ENCODE peak calls at places on chromosome 6, in nine cellular contexts. Q is PC-3, A is OCI-LY7, F is GM23248, T is HCT116, L is hepatocyte, D is neural progenitor cell, W is SK-N-SH, O is MM.1S. K is an unnamed sample. For H3K36me3, the result is how much of the 10 kb centered on the place peaks cover.

GRCh38 chr6:36443498-36443844 is 671 bp downstream of the KCTD20 start:
- DNase-seq in Q (no peak), A (no peak), F (peak), T (no peak), L (no peak), D (no peak), W (no peak), O (peak), K (no peak)

GRCh38 chr6:83354747-83355146 is 76.1 kb downstream of the ME1 start:
- DNase-seq in Q (peak), A (no peak), F (no peak), T (no peak), L (no peak), D (no peak), W (no peak), O (no peak), K (no peak)

GRCh38 chr6:170128346-170128745 is 162.5 kb downstream of the DLL1 start:
- DNase-seq in Q (no peak), A (no peak), F (no peak), T (no peak), L (peak), D (no peak), W (no peak), O (no peak), K (no peak)

GRCh38 chr6:42971746-42972327 is 7.1 kb downstream of the PEX6 start:
- DNase-seq in Q (no peak), A (no peak), F (no peak), T (no peak), L (no peak), D (no peak), W (no peak), O (no peak), K (no peak)

GRCh38 chr6:14354919-14355572 is 237.5 kb downstream of the CD83 start:
- DNase-seq in Q (peak), A (no peak), F (peak), T (no peak), L (peak), D (no peak), W (no peak), O (no peak), K (no peak)

GRCh38 chr6:72755752-72756151 is 133.9 kb downstream of the KCNQ5 start:
- DNase-seq in Q (no peak), A (no peak), F (no peak), T (no peak), L (no peak), D (no peak), W (no peak), O (no peak), K (peak)

GRCh38 chr6:113820751-113821150 is 36.4 kb upstream of the MARCKS start:
- DNase-seq in Q (peak), A (no peak), F (peak), T (no peak), L (no peak), D (no peak), W (no peak), O (no peak), K (no peak)

GRCh38 chr6:83231146-83231545 is 38.0 kb downstream of the RWDD2A start:
- DNase-seq in Q (no peak), A (no peak), F (peak), T (no peak), L (no peak), D (no peak), W (no peak), O (no peak), K (no peak)

GRCh38 chr6:84426002-84426705 is 198.7 kb upstream of the CEP162 start:
- DNase-seq in Q (no peak), A (no peak), F (no peak), T (no peak), L (no peak), D (peak), W (peak), O (no peak), K (no peak)

GRCh38 chr6:125004198-125004597 is 42.0 kb downstream of the RNF217 start:
- DNase-seq in Q (no peak), A (no peak), F (peak), T (no peak), L (no peak), D (no peak), W (no peak), O (no peak), K (no peak)

GRCh38 chr6:157800420-157801237 is 22.4 kb upstream of the SNX9 start:
- DNase-seq in Q (peak), A (no peak), F (peak), T (no peak), L (no peak), D (no peak), W (no peak), O (peak), K (no peak)

GRCh38 chr6:21588812-21589811 is 4.4 kb upstream of the SOX4 start:
- DNase-seq in Q (peak), A (peak), F (peak), T (peak), L (peak), D (peak), W (peak), O (peak), K (peak)

GRCh38 chr6:87481936-87482335 is 9.2 kb downstream of the SLC35A1 start:
- DNase-seq in Q (no peak), A (no peak), F (no peak), T (no peak), L (no peak), D (no peak), W (no peak), O (no peak), K (no peak)

GRCh38 chr6:17938885-17939284 is 48.5 kb downstream of the KIF13A start:
- DNase-seq in Q (peak), A (no peak), F (peak), T (no peak), L (peak), D (no peak), W (no peak), O (no peak), K (no peak)

GRCh38 chr6:13600036-13600435 is 15.1 kb upstream of the NOL7 start:
- DNase-seq in Q (no peak), A (no peak), F (no peak), T (no peak), L (no peak), D (no peak), W (no peak), O (no peak), K (no peak)

GRCh38 chr6:121504227-121504626 is 68.8 kb downstream of the GJA1 start:
- DNase-seq in Q (peak), A (no peak), F (peak), T (no peak), L (peak), D (no peak), W (no peak), O (no peak), K (no peak)

GRCh38 chr6:111985202-111985731 is 68.6 kb upstream of the CCN6 start:
- DNase-seq in Q (peak), A (no peak), F (peak), T (peak), L (peak), D (no peak), W (no peak), O (no peak), K (peak)

GRCh38 chr6:145093226-145093625 is 642.1 kb downstream of the EPM2A start:
- DNase-seq in Q (no peak), A (no peak), F (no peak), T (no peak), L (no peak), D (no peak), W (no peak), O (no peak), K (no peak)

GRCh38 chr6:161228911-161229591 is 44.8 kb downstream of the AGPAT4 start:
- DNase-seq in Q (peak), A (no peak), F (peak), T (no peak), L (peak), D (peak), W (no peak), O (no peak), K (no peak)

GRCh38 chr6:13485923-13486557 is 1.4 kb downstream of the GFOD1 start:
- DNase-seq in Q (peak), A (peak), F (peak), T (no peak), L (peak), D (peak), W (peak), O (peak), K (peak)

DNA sequence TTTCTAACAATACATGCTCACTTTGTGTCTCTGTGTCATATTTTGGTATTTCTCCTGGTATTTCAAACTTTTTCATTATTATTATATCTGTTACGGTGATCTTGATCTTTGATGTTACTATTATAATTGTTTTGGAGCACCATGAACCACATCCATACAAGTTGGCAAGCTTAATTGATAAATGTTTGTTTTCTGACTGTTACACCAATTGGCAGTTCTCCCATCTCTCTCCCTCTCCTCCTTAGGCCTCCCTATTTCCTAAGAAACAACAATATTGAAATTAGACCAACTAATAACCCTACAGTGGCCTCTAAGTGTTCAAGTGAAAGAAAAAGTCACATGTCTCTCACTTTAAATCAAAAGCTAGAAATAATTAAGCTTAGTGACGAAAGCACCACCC is 61.6 kb downstream of the IBTK start:
- DNase-seq in Q (no peak), A (no peak), F (peak), T (no peak), L (no peak), D (no peak), W (no peak), O (no peak), K (no peak)
- H3K36me3 ChIP-seq in Q (under half), A (half or more), F (half or more), T (under half), L (under half), D (under half), W (half or more), O (under half), K (under half)

DNA sequence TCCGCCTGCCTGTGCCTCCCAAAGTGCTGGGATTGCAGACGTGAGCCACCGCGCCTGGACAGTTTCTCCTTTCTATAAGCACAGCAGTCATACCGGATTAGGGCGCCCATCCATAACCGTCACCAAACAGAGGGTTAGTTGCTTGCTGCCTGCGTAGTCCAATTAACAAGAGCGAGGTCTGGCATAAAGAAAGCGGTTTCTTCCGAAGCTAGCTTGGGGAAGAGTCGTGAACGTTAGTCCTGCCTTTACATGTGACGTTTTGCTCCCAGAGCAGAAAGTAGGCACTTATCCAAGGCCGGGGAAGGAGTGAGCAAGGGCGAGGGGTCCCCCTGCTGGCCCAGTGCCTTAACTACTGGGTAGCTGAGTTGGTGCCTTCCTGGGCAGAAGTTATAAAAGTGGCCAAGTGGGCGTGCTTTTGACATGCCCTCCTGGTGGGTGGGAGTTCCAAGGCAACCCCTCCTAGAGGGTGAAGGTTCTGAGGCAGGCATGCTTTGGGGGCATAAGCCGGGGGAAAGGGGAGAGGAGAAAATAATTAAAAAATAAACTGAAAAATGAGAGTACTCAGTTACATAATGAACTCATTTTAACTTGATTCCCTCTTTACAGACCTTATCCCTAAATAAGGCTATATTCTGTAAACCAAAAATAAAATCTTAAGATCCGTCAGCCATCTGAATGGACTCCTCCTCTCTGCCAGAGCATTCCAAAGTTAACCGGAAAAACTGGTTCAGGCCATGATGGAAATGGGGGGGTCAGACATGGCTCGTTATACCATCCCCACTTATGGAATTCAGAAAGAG is 88.0 kb downstream of the FAM217A start:
- DNase-seq in Q (peak), A (peak), F (peak), T (peak), L (peak), D (peak), W (peak), O (peak), K (peak)
- H3K4me3 ChIP-seq in Q (peak), A (no peak), F (peak), T (no peak), L (no peak), D (no peak), W (no peak), O (no peak), K (no peak)

DNA sequence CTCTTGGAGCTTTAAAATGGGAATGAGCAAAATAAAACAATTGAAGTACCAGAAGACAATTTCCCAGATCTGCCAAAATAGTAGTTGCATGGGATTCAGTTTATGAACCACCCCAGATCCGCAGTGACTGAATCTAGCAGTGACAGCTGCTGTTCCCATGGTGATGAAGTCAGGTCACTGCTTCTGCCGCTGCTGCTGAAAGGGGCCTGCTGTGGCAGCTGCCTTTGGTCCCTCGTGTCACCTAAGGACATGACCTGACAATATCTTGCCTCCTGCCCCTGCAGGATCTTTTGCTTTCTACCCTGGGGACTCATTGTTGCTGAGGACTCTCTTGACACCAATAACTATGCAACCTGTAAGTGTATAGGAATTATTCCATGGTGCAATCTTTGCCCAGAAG is 34.3 kb upstream of the OGFRL1 start:
- DNase-seq in Q (no peak), A (peak), F (no peak), T (no peak), L (no peak), D (peak), W (peak), O (no peak), K (no peak)
- TF ChIP-seq EZH2phosphoT487 in Q (no peak), A (no peak), F (no peak), T (no peak), L (no peak), D (no peak), W (no peak), O (no peak), K (no peak)

GRCh38 chr6:30590509-30590908 is 19.3 kb downstream of the ABCF1 start:
- DNase-seq in Q (no peak), A (no peak), F (peak), T (no peak), L (no peak), D (no peak), W (no peak), O (no peak), K (no peak)
- H3K36me3 ChIP-seq in Q (half or more), A (half or more), F (half or more), T (half or more), L (under half), D (under half), W (half or more), O (under half), K (half or more)

GRCh38 chr6:46050845-46051405 is 35.3 kb upstream of the CLIC5 start:
- DNase-seq in Q (no peak), A (no peak), F (no peak), T (no peak), L (no peak), D (no peak), W (no peak), O (no peak), K (no peak)

GRCh38 chr6:46054531-46054930 is 38.9 kb upstream of the CLIC5 start:
- DNase-seq in Q (no peak), A (no peak), F (no peak), T (no peak), L (no peak), D (no peak), W (no peak), O (no peak), K (no peak)

GRCh38 chr6:46052479-46052878 is 36.8 kb upstream of the CLIC5 start:
- DNase-seq in Q (no peak), A (no peak), F (no peak), T (no peak), L (no peak), D (no peak), W (no peak), O (no peak), K (no peak)

GRCh38 chr6:46051962-46052361 is 36.3 kb upstream of the CLIC5 start:
- DNase-seq in Q (no peak), A (no peak), F (peak), T (no peak), L (no peak), D (no peak), W (no peak), O (no peak), K (no peak)

DNA sequence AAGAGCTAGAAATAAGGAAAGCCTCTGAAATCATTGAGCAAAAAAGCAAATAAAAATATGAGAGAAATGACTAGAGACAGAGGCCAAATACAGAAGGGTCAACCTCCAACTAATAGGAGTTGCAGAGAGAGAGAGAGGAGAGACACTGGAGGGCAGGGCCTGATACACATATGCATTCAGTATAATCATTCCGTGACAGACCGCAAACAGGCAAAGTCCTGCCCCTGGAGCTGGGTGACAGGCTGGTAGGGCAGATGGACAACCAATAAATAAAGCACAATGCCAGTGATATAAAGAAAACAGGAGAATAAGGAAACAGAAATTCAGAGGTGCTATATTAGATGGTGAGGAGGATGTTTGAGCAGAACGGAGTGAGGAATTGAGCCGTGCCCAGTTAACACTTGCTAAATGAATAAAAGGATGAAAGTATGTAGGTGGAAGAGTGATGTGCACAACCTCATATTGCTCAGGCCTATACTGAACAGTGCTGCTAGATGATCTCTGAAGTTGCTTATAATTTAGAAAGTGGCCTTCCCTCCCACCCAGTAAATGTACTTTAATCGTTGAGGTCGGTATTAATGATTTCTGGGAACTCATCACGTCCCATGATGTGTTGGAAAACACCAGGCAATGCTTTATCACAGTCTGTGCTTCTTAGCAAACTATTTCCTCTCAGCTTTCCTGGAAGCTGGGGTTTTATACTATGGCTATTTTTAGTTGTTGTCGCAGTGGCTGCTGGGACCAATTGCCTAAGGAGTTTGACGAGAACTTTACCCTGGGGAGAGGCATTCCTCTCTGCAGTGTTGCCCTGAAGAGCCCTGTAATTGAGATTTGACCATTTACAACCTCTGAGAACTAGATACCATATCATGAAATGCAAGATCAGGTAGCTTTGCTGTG is 37.6 kb upstream of the CLIC5 start:
- DNase-seq in Q (no peak), A (no peak), F (no peak), T (no peak), L (peak), D (no peak), W (no peak), O (no peak), K (no peak)
- H3K4me3 ChIP-seq in Q (no peak), A (no peak), F (no peak), T (no peak), L (no peak), D (no peak), W (no peak), O (no peak), K (no peak)

GRCh38 chr6:56946368-56946767 is 8.5 kb upstream of the BEND6 start:
- DNase-seq in Q (no peak), A (no peak), F (no peak), T (no peak), L (no peak), D (no peak), W (no peak), O (no peak), K (no peak)

GRCh38 chr6:56947931-56948330 is 7.0 kb upstream of the BEND6 start:
- DNase-seq in Q (no peak), A (no peak), F (peak), T (no peak), L (no peak), D (no peak), W (no peak), O (no peak), K (no peak)

GRCh38 chr6:56951049-56951816 is 3.7 kb upstream of the BEND6 start:
- DNase-seq in Q (no peak), A (no peak), F (peak), T (no peak), L (no peak), D (no peak), W (no peak), O (no peak), K (no peak)

GRCh38 chr6:56949261-56949660 is 5.6 kb upstream of the BEND6 start:
- DNase-seq in Q (no peak), A (no peak), F (peak), T (no peak), L (no peak), D (no peak), W (no peak), O (no peak), K (no peak)

DNA sequence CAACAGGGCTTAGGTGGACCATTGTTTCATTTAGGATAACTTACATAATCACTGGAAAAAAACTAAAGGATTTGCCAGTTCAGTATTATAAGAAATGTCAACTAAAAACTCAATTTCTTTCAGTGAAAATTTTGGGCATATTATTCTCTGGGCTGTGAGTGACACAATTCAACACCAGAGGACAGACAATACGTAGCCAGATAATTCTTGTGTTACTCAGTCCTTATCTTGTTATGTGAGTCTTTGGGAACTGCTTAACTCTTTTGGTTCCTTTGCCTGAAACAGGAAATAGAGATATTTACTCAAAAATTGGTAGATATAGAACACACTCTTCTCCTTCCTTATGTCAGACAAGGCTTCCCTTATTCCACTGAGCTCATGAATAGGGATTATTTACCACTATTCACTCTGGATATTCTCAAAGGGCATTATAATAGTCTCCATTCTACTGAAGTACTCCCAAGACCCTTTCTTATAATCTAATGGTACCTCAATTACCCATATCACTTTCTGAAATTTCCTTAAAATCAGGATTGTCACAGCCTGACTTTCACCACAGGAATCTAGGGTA is 4.9 kb upstream of the BEND6 start:
- DNase-seq in Q (no peak), A (no peak), F (peak), T (no peak), L (no peak), D (no peak), W (no peak), O (no peak), K (no peak)
- TF ChIP-seq EZH2phosphoT487 in Q (no peak), A (no peak), F (no peak), T (no peak), L (no peak), D (no peak), W (no peak), O (no peak), K (no peak)

K was measured in GM23338.